ENCODE peak calls at places on chromosomes 16 and 17, in ten cellular contexts. D is A549, A is transverse colon, P is esophagus muscularis mucosa, L is GM12878, Q is SK-N-SH, U is tibial nerve, E is ovary, C is stomach, B is H1. I is an unnamed sample.

GRCh38 chr17:31369266-31369665 is 22.2 kb upstream of the RAB11FIP4 start:
- DNase-seq in D (no peak), A (no peak), P (no peak), L (no peak), Q (no peak), U (no peak), E (no peak), C (no peak), B (no peak), I (no peak)

GRCh38 chr17:1474402-1475189 is 17.9 kb downstream of the MYO1C start:
- DNase-seq in D (no peak), A (no peak), P (no peak), L (peak; percentile 67), Q (no peak), U (no peak), E (no peak), C (no peak), B (no peak), I (no peak)

GRCh38 chr17:58373003-58373402 is 21.0 kb upstream of the SUPT4H1 start:
- DNase-seq in D (no peak), A (no peak), P (no peak), L (no peak), Q (no peak), U (no peak), E (no peak), C (no peak), B (no peak), I (no peak)

GRCh38 chr17:72034000-72034399 is 86.8 kb upstream of the SOX9 start:
- DNase-seq in D (no peak), A (no peak), P (no peak), L (peak; percentile 76), Q (no peak), U (no peak), E (no peak), C (no peak), B (no peak), I (no peak)

GRCh38 chr17:70239391-70239826 is 70.1 kb downstream of the KCNJ2 start:
- DNase-seq in D (peak; percentile 61), A (no peak), P (no peak), L (no peak), Q (no peak), U (no peak), E (no peak), C (no peak), B (no peak), I (no peak)

GRCh38 chr17:72305472-72305871 is 184.7 kb downstream of the SOX9 start:
- DNase-seq in D (no peak), A (no peak), P (no peak), L (no peak), Q (no peak), U (no peak), E (no peak), C (no peak), B (no peak), I (no peak)

GRCh38 chr17:68601565-68602266 is 549 bp upstream of the FAM20A start:
- DNase-seq in D (no peak), A (no peak), P (peak; percentile 91), L (no peak), Q (no peak), U (no peak), E (peak; percentile 32), C (no peak), B (no peak), I (no peak)

GRCh38 chr17:49361129-49361901 is 735 bp downstream of the ZNF652 start:
- DNase-seq in D (peak; percentile 47), A (peak; percentile 74), P (no peak), L (peak; percentile 48), Q (peak; percentile 73), U (peak; percentile 20), E (peak; percentile 21), C (peak; percentile 59), B (peak; percentile 68), I (peak; percentile 73)

GRCh38 chr16:57531253-57531575 is 5.2 kb downstream of the CCDC102A start:
- DNase-seq in D (no peak), A (no peak), P (no peak), L (no peak), Q (peak; percentile 5), U (no peak), E (peak; percentile 13), C (no peak), B (no peak), I (peak; percentile 33)

GRCh38 chr17:38559880-38560230 is 45.9 kb downstream of the SRCIN1 start:
- DNase-seq in D (no peak), A (no peak), P (no peak), L (no peak), Q (no peak), U (no peak), E (peak; percentile 51), C (no peak), B (no peak), I (no peak)

GRCh38 chr17:34156741-34157589 is 98.1 kb upstream of the CCL2 start:
- DNase-seq in D (no peak), A (no peak), P (no peak), L (no peak), Q (peak; percentile 74), U (no peak), E (no peak), C (no peak), B (peak; percentile 79), I (no peak)

GRCh38 chr16:57039148-57039812 is 49.9 kb downstream of the NLRC5 start:
- DNase-seq in D (no peak), A (peak; percentile 33), P (no peak), L (peak; percentile 65), Q (no peak), U (no peak), E (no peak), C (no peak), B (no peak), I (no peak)

GRCh38 chr17:56913000-56913866 is 616 bp downstream of the TRIM25 start:
- DNase-seq in D (no peak), A (no peak), P (no peak), L (no peak), Q (peak; percentile 73), U (no peak), E (no peak), C (no peak), B (peak; percentile 79), I (peak; percentile 68)

GRCh38 chr16:62036101-62036806 is at the start of gene CDH8:
- DNase-seq in D (no peak), A (no peak), P (no peak), L (no peak), Q (peak; percentile 22), U (no peak), E (no peak), C (no peak), B (peak; percentile 82), I (no peak)

GRCh38 chr17:57375040-57375769 is 118.9 kb downstream of the MSI2 start:
- DNase-seq in D (no peak), A (no peak), P (no peak), L (no peak), Q (no peak), U (no peak), E (no peak), C (no peak), B (no peak), I (no peak)

GRCh38 chr17:66945451-66945850 is 19.1 kb upstream of the CACNG4 start:
- DNase-seq in D (no peak), A (no peak), P (no peak), L (no peak), Q (no peak), U (no peak), E (no peak), C (no peak), B (no peak), I (no peak)

GRCh38 chr17:3916013-3916696 is at the start of gene P2RX1:
- DNase-seq in D (no peak), A (peak; percentile 79), P (no peak), L (no peak), Q (no peak), U (no peak), E (no peak), C (peak; percentile 60), B (no peak), I (no peak)

GRCh38 chr16:34802848-34803599 is 1343.6 kb downstream of the TP53TG3F start:
- DNase-seq in D (no peak), A (no peak), P (no peak), L (no peak), Q (peak; percentile 1), U (no peak), E (no peak), C (no peak), B (no peak), I (no peak)

GRCh38 chr16:68400924-68401460 is 47.3 kb downstream of the SMPD3 start:
- DNase-seq in D (no peak), A (no peak), P (no peak), L (no peak), Q (no peak), U (no peak), E (no peak), C (no peak), B (no peak), I (no peak)

DNA sequence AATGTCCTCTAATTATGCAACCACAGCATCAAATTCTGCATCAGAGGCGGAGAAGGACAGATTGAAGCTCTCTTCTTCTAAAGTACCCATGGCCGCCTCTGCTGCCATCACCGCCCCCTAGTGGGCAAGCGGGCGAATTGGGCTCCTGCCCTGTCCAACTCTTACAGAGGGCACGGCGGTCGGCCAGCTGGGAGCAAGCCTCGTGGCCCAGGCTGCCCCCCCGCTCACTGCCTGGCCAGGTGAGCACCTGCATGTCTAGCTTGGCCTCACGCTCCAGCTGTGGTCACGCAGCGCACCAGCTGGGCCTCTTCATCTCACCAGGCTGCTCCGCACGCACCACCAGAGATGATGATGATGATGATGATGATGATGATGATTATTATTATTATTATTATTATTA is 146.1 kb upstream of the TOM1L1 start:
- DNase-seq in D (peak; percentile 29), A (no peak), P (no peak), L (no peak), Q (peak; percentile 34), U (no peak), E (no peak), C (no peak), B (peak; percentile 80), I (no peak)
- TF ChIP-seq EP300 in D (no peak), A (no peak), P (no peak), L (no peak), Q (no peak), U (no peak), E (no peak), C (no peak), B (no peak), I (no peak)

GRCh38 chr16:17350212-17350611 is 120.5 kb downstream of the XYLT1 start:
- DNase-seq in D (no peak), A (no peak), P (no peak), L (no peak), Q (no peak), U (no peak), E (no peak), C (no peak), B (no peak), I (no peak)
- TF ChIP-seq EP300 in D (no peak), A (no peak), P (no peak), L (no peak), Q (no peak), U (no peak), E (no peak), C (no peak), B (no peak), I (no peak)

GRCh38 chr16:84718-85452 is 6.9 kb downstream of the MPG start:
- DNase-seq in D (no peak), A (peak; percentile 34), P (no peak), L (peak; percentile 65), Q (no peak), U (peak; percentile 36), E (peak; percentile 61), C (peak; percentile 53), B (no peak), I (peak; percentile 85)
- TF ChIP-seq EP300 in D (no peak), A (no peak), P (no peak), L (peak; percentile 48), Q (no peak), U (peak; percentile 81), E (no peak), C (no peak), B (no peak), I (no peak)

GRCh38 chr16:84438971-84439696 is 65.3 kb downstream of the MEAK7 start:
- DNase-seq in D (no peak), A (no peak), P (no peak), L (no peak), Q (no peak), U (no peak), E (no peak), C (no peak), B (no peak), I (no peak)
- TF ChIP-seq EP300 in D (no peak), A (no peak), P (no peak), L (no peak), Q (no peak), U (no peak), E (no peak), C (no peak), B (no peak), I (no peak)